ENCODE peak calls at places on chromosome 3, in four cellular contexts. One of them, this sample, is unnamed.

GRCh38 chr3:10846657-10846975 is 30.6 kb downstream of the SLC6A11 start:
- DNase-seq in DMS153: no peak
- DNase-seq in H54: no peak
- DNase-seq in MM.1S: no peak
- DNase-seq in this sample: no peak

GRCh38 chr3:46986055-46986730 is 6.7 kb downstream of the NBEAL2 start:
- DNase-seq in DMS153: no peak
- DNase-seq in H54: no peak
- DNase-seq in MM.1S: no peak
- DNase-seq in this sample: no peak

GRCh38 chr3:194481103-194481502 is 5.7 kb downstream of the ATP13A3 start:
- DNase-seq in DMS153: no peak
- DNase-seq in H54: no peak
- DNase-seq in MM.1S: no peak
- DNase-seq in this sample: no peak

GRCh38 chr3:66478923-66479322 is 21.9 kb downstream of the LRIG1 start:
- DNase-seq in DMS153: peak
- DNase-seq in H54: no peak
- DNase-seq in MM.1S: no peak
- DNase-seq in this sample: no peak

GRCh38 chr3:190968616-190969015 is 106.1 kb upstream of the GMNC start:
- DNase-seq in DMS153: no peak
- DNase-seq in H54: no peak
- DNase-seq in MM.1S: no peak
- DNase-seq in this sample: no peak

GRCh38 chr3:55524565-55525244 is 37.6 kb upstream of the WNT5A start:
- DNase-seq in DMS153: no peak
- DNase-seq in H54: peak
- DNase-seq in MM.1S: no peak
- DNase-seq in this sample: no peak

GRCh38 chr3:105502333-105502732 is 135.6 kb downstream of the ALCAM start:
- DNase-seq in DMS153: peak
- DNase-seq in H54: no peak
- DNase-seq in MM.1S: no peak
- DNase-seq in this sample: no peak

GRCh38 chr3:53844262-53845102 is 1.7 kb downstream of the CHDH start:
- DNase-seq in DMS153: no peak
- DNase-seq in H54: no peak
- DNase-seq in MM.1S: no peak
- DNase-seq in this sample: peak

GRCh38 chr3:124007186-124007585 is 15.3 kb upstream of the ROPN1 start:
- DNase-seq in DMS153: no peak
- DNase-seq in H54: no peak
- DNase-seq in MM.1S: no peak
- DNase-seq in this sample: peak

GRCh38 chr3:169241928-169242751 is 421.4 kb downstream of the MECOM start:
- DNase-seq in DMS153: no peak
- DNase-seq in H54: no peak
- DNase-seq in MM.1S: no peak
- DNase-seq in this sample: no peak

GRCh38 chr3:43142472-43142871 is 36.6 kb upstream of the POMGNT2 start:
- DNase-seq in DMS153: no peak
- DNase-seq in H54: no peak
- DNase-seq in MM.1S: no peak
- DNase-seq in this sample: no peak

GRCh38 chr3:89372456-89372855 is 265.0 kb downstream of the EPHA3 start:
- DNase-seq in DMS153: no peak
- DNase-seq in H54: no peak
- DNase-seq in MM.1S: no peak
- DNase-seq in this sample: no peak

GRCh38 chr3:72485649-72486048 is 362.6 kb downstream of the SHQ1 start:
- DNase-seq in DMS153: no peak
- DNase-seq in H54: no peak
- DNase-seq in MM.1S: no peak
- DNase-seq in this sample: no peak

GRCh38 chr3:112333386-112334334 is 704 bp downstream of the CD200 start:
- DNase-seq in DMS153: no peak
- DNase-seq in H54: no peak
- DNase-seq in MM.1S: no peak
- DNase-seq in this sample: no peak

GRCh38 chr3:156723182-156723619 is 48.8 kb downstream of the TIPARP start:
- DNase-seq in DMS153: no peak
- DNase-seq in H54: no peak
- DNase-seq in MM.1S: no peak
- DNase-seq in this sample: peak

GRCh38 chr3:173028351-173028750 is 112.7 kb downstream of the SPATA16 start:
- DNase-seq in DMS153: no peak
- DNase-seq in H54: no peak
- DNase-seq in MM.1S: no peak
- DNase-seq in this sample: no peak

GRCh38 chr3:51371943-51372557 is 13.0 kb upstream of the MANF start:
- DNase-seq in DMS153: peak
- DNase-seq in H54: peak
- DNase-seq in MM.1S: peak
- DNase-seq in this sample: peak

GRCh38 chr3:150826466-150827282 is 63.7 kb upstream of the SIAH2 start:
- DNase-seq in DMS153: no peak
- DNase-seq in H54: no peak
- DNase-seq in MM.1S: no peak
- DNase-seq in this sample: no peak

GRCh38 chr3:165885558-165886270 is 48.5 kb upstream of the BCHE start:
- DNase-seq in DMS153: no peak
- DNase-seq in H54: no peak
- DNase-seq in MM.1S: no peak
- DNase-seq in this sample: no peak

GRCh38 chr3:43915546-43915945 is 224.8 kb downstream of the ABHD5 start:
- DNase-seq in DMS153: no peak
- DNase-seq in H54: no peak
- DNase-seq in MM.1S: no peak
- DNase-seq in this sample: no peak

GRCh38 chr3:54188176-54188791 is 65.9 kb downstream of the CACNA2D3 start:
- DNase-seq in DMS153: no peak
- DNase-seq in H54: peak
- DNase-seq in MM.1S: peak
- DNase-seq in this sample: peak

GRCh38 chr3:87260270-87260669 is 16.1 kb downstream of the POU1F1 start:
- DNase-seq in DMS153: peak
- DNase-seq in H54: no peak
- DNase-seq in MM.1S: peak
- DNase-seq in this sample: peak

GRCh38 chr3:133611534-133611933 is 38.0 kb downstream of the CDV3 start:
- DNase-seq in DMS153: no peak
- DNase-seq in H54: no peak
- DNase-seq in MM.1S: no peak
- DNase-seq in this sample: no peak

GRCh38 chr3:67437090-67437489 is 217.3 kb downstream of the SUCLG2 start:
- DNase-seq in DMS153: no peak
- DNase-seq in H54: no peak
- DNase-seq in MM.1S: no peak
- DNase-seq in this sample: no peak

GRCh38 chr3:23051240-23052140 is 151.6 kb upstream of the UBE2E2 start:
- DNase-seq in DMS153: no peak
- DNase-seq in H54: no peak
- DNase-seq in MM.1S: no peak
- DNase-seq in this sample: peak

GRCh38 chr3:98449606-98450193 is 13.3 kb upstream of the OR5K1 start:
- DNase-seq in DMS153: no peak
- DNase-seq in H54: no peak
- DNase-seq in MM.1S: no peak
- DNase-seq in this sample: peak

GRCh38 chr3:84108442-84108971 is 850.3 kb upstream of the CADM2 start:
- DNase-seq in DMS153: no peak
- DNase-seq in H54: peak
- DNase-seq in MM.1S: no peak
- DNase-seq in this sample: no peak

GRCh38 chr3:118990818-118991560 is 43.7 kb downstream of the IGSF11 start:
- DNase-seq in DMS153: no peak
- DNase-seq in H54: no peak
- DNase-seq in MM.1S: no peak
- DNase-seq in this sample: no peak

GRCh38 chr3:64743166-64743565 is 55.4 kb upstream of the ADAMTS9 start:
- DNase-seq in DMS153: no peak
- DNase-seq in H54: no peak
- DNase-seq in MM.1S: no peak
- DNase-seq in this sample: no peak